ENCODE peak calls at places on chromosomes 1 and 21, in ten cellular contexts. O is GM03348; J is SIG-M5; Z is dermis blood vessel endothelial cell; P is amniotic epithelial cell; R is CD8-positive, alpha-beta T cell; C is nephron progenitor cell; V is activated CD8-positive, alpha-beta memory T cell treated with anti-CD3 and anti-CD28 coated beads for 4 hours; Q is stomach; H is ELF-1. E is an unnamed sample.

GRCh38 chr1:59730759-59731478 is 83.8 kb upstream of the HOOK1 start:
- DNase-seq in O (peak), J (no peak), Z (peak), P (peak), R (no peak), C (no peak), V (no peak), Q (peak), H (peak), E (peak)

GRCh38 chr1:23475641-23476040 is 8.3 kb downstream of the ASAP3 start:
- DNase-seq in O (no peak), J (no peak), Z (no peak), P (peak), R (no peak), C (no peak), V (no peak), Q (no peak), H (no peak), E (no peak)

GRCh38 chr1:159172599-159173291 is 1.3 kb downstream of the CADM3 start:
- DNase-seq in O (no peak), J (no peak), Z (no peak), P (peak), R (no peak), C (peak), V (no peak), Q (no peak), H (no peak), E (no peak)

GRCh38 chr1:218211241-218211640 is 73.9 kb upstream of the RRP15 start:
- DNase-seq in O (peak), J (no peak), Z (no peak), P (peak), R (no peak), C (no peak), V (no peak), Q (no peak), H (no peak), E (no peak)

GRCh38 chr1:209403921-209404320 is 179.6 kb upstream of the CAMK1G start:
- DNase-seq in O (no peak), J (no peak), Z (no peak), P (no peak), R (no peak), C (no peak), V (no peak), Q (no peak), H (no peak), E (no peak)

GRCh38 chr1:70486676-70487470 is 75.8 kb downstream of the CTH start:
- DNase-seq in O (peak), J (no peak), Z (no peak), P (peak), R (no peak), C (no peak), V (no peak), Q (peak), H (peak), E (no peak)

GRCh38 chr1:1292851-1293250 is 12.6 kb downstream of the SCNN1D start:
- DNase-seq in O (no peak), J (no peak), Z (no peak), P (no peak), R (no peak), C (no peak), V (no peak), Q (no peak), H (no peak), E (no peak)

GRCh38 chr1:231691618-231692259 is 65.1 kb downstream of the DISC1 start:
- DNase-seq in O (peak), J (no peak), Z (peak), P (no peak), R (no peak), C (peak), V (no peak), Q (no peak), H (peak), E (no peak)

GRCh38 chr1:39076127-39076798 is 50.1 kb downstream of the NDUFS5 start:
- DNase-seq in O (peak), J (no peak), Z (peak), P (peak), R (no peak), C (no peak), V (no peak), Q (peak), H (no peak), E (peak)

GRCh38 chr1:246583448-246584185 is 17.4 kb downstream of the CNST start:
- DNase-seq in O (peak), J (no peak), Z (peak), P (peak), R (no peak), C (no peak), V (no peak), Q (peak), H (no peak), E (peak)

GRCh38 chr21:41695513-41695912 is 71.3 kb downstream of the RIPK4 start:
- DNase-seq in O (no peak), J (no peak), Z (no peak), P (no peak), R (no peak), C (no peak), V (no peak), Q (no peak), H (no peak), E (no peak)

GRCh38 chr1:222006715-222007114 is 264.8 kb upstream of the DUSP10 start:
- DNase-seq in O (no peak), J (no peak), Z (no peak), P (no peak), R (no peak), C (no peak), V (no peak), Q (no peak), H (no peak), E (no peak)

GRCh38 chr1:36585760-36586072 is 103.0 kb upstream of the CSF3R start:
- DNase-seq in O (no peak), J (no peak), Z (no peak), P (no peak), R (no peak), C (no peak), V (no peak), Q (no peak), H (peak), E (no peak)

GRCh38 chr1:2181271-2181670 is 13.3 kb downstream of the FAAP20 start:
- DNase-seq in O (no peak), J (no peak), Z (no peak), P (no peak), R (no peak), C (no peak), V (no peak), Q (no peak), H (no peak), E (no peak)

GRCh38 chr1:61446531-61446991 is 278.4 kb downstream of the TM2D1 start:
- DNase-seq in O (no peak), J (no peak), Z (peak), P (peak), R (no peak), C (no peak), V (no peak), Q (no peak), H (no peak), E (no peak)

GRCh38 chr1:8460132-8460544 is 142.2 kb downstream of the SLC45A1 start:
- DNase-seq in O (peak), J (no peak), Z (no peak), P (no peak), R (no peak), C (no peak), V (no peak), Q (no peak), H (peak), E (no peak)

GRCh38 chr1:39872698-39873097 is 10.6 kb downstream of the TRIT1 start:
- DNase-seq in O (no peak), J (no peak), Z (no peak), P (no peak), R (no peak), C (no peak), V (no peak), Q (no peak), H (no peak), E (no peak)

GRCh38 chr1:44985747-44986359 is 542 bp downstream of the EIF2B3 start:
- DNase-seq in O (peak), J (no peak), Z (peak), P (peak), R (no peak), C (no peak), V (no peak), Q (no peak), H (no peak), E (no peak)

GRCh38 chr1:10850026-10850425 is 53.6 kb upstream of the CASZ1 start:
- DNase-seq in O (no peak), J (no peak), Z (no peak), P (no peak), R (no peak), C (no peak), V (no peak), Q (no peak), H (no peak), E (no peak)

GRCh38 chr1:150476754-150477153 is 10.5 kb upstream of the TARS2 start:
- DNase-seq in O (no peak), J (no peak), Z (no peak), P (peak), R (no peak), C (no peak), V (no peak), Q (no peak), H (no peak), E (no peak)

GRCh38 chr1:190067592-190067991 is 410.1 kb downstream of the BRINP3 start:
- DNase-seq in O (no peak), J (no peak), Z (no peak), P (peak), R (no peak), C (no peak), V (no peak), Q (no peak), H (no peak), E (no peak)

GRCh38 chr1:109133815-109134214 is 19.9 kb downstream of the ELAPOR1 start:
- DNase-seq in O (no peak), J (no peak), Z (no peak), P (no peak), R (no peak), C (peak), V (no peak), Q (peak), H (no peak), E (peak)

GRCh38 chr1:211474426-211474825 is 17.5 kb downstream of the RD3 start:
- DNase-seq in O (peak), J (no peak), Z (peak), P (no peak), R (no peak), C (no peak), V (no peak), Q (no peak), H (no peak), E (peak)

GRCh38 chr1:160096491-160097116 is 1.8 kb downstream of the IGSF8 start:
- DNase-seq in O (peak), J (no peak), Z (no peak), P (peak), R (no peak), C (no peak), V (no peak), Q (no peak), H (peak), E (peak)

GRCh38 chr1:88537762-88538161 is 146.3 kb upstream of the PKN2 start:
- DNase-seq in O (no peak), J (no peak), Z (no peak), P (no peak), R (no peak), C (no peak), V (no peak), Q (no peak), H (no peak), E (no peak)

GRCh38 chr1:8705104-8705503 is 112.3 kb downstream of the RERE start:
- DNase-seq in O (no peak), J (no peak), Z (no peak), P (no peak), R (no peak), C (no peak), V (no peak), Q (no peak), H (peak), E (no peak)

GRCh38 chr1:208276757-208277435 is 32.7 kb upstream of the PLXNA2 start:
- DNase-seq in O (no peak), J (no peak), Z (no peak), P (no peak), R (no peak), C (no peak), V (no peak), Q (no peak), H (no peak), E (no peak)

GRCh38 chr21:46111857-46112730 is 14.2 kb downstream of the COL6A2 start:
- DNase-seq in O (peak), J (no peak), Z (no peak), P (no peak), R (peak), C (no peak), V (no peak), Q (peak), H (peak), E (peak)

GRCh38 chr1:115838805-115839705 is 1.9 kb downstream of the NHLH2 start:
- DNase-seq in O (peak), J (no peak), Z (peak), P (no peak), R (no peak), C (peak), V (no peak), Q (peak), H (peak), E (no peak)

GRCh38 chr1:17184161-17184665 is 20.7 kb upstream of the PADI1 start:
- DNase-seq in O (no peak), J (no peak), Z (no peak), P (no peak), R (no peak), C (no peak), V (no peak), Q (no peak), H (no peak), E (peak)

GRCh38 chr21:42685954-42686500 is 32.6 kb downstream of the PDE9A start:
- DNase-seq in O (no peak), J (no peak), Z (no peak), P (no peak), R (no peak), C (no peak), V (no peak), Q (no peak), H (no peak), E (no peak)